ENCODE peak calls at places on chromosomes 2 and 18, in nine cellular contexts. V is CD8-positive, alpha-beta memory T cell; A is caudate nucleus; O is H54; N is activated effector memory CD4-positive, alpha-beta T cell treated with anti-CD3 and anti-CD28 coated beads, Interleukin-2, amount 50 U/mL, for 16 hours; Z is Caki2; Y is activated CD4-positive, alpha-beta T cell treated with anti-CD3 and anti-CD28 coated beads, Interleukin-2, amount 50 U/mL, for 24 hours; E is A172; F is activated gamma-delta T cell treated with Interleukin-2 at 50 U/mL for 16 hours. G is an unnamed sample.

GRCh38 chr2:152453129-152453642 is 118.2 kb downstream of the FMNL2 start:
- DNase-seq in V (no peak), A (peak; percentile 76), O (no peak), N (no peak), Z (no peak), Y (no peak), E (no peak), F (no peak), G (no peak)

GRCh38 chr2:42794271-42795046 is 2.1 kb upstream of the HAAO start:
- DNase-seq in V (no peak), A (no peak), O (no peak), N (no peak), Z (no peak), Y (no peak), E (no peak), F (no peak), G (no peak)

GRCh38 chr2:217090024-217090473 is 230.2 kb upstream of the TNP1 start:
- DNase-seq in V (no peak), A (no peak), O (no peak), N (no peak), Z (no peak), Y (no peak), E (peak; percentile 59), F (no peak), G (no peak)

GRCh38 chr18:74942319-74942910 is 266.5 kb downstream of the PTGR3 start:
- DNase-seq in V (no peak), A (no peak), O (no peak), N (peak; percentile 68), Z (no peak), Y (no peak), E (peak; percentile 18), F (no peak), G (no peak)

GRCh38 chr2:150732064-150732463 is 244.6 kb upstream of the RND3 start:
- DNase-seq in V (no peak), A (no peak), O (peak; percentile 10), N (no peak), Z (peak; percentile 13), Y (no peak), E (peak; percentile 35), F (no peak), G (no peak)

GRCh38 chr2:430280-431040 is 142.6 kb upstream of the ALKAL2 start:
- DNase-seq in V (no peak), A (no peak), O (no peak), N (no peak), Z (no peak), Y (no peak), E (no peak), F (peak; percentile 17), G (no peak)

GRCh38 chr2:128734521-128735295 is 416.0 kb upstream of the HS6ST1 start:
- DNase-seq in V (no peak), A (no peak), O (no peak), N (no peak), Z (no peak), Y (no peak), E (peak; percentile 5), F (no peak), G (no peak)

GRCh38 chr2:128310094-128310716 is 8.5 kb downstream of the HS6ST1 start:
- DNase-seq in V (no peak), A (no peak), O (no peak), N (peak; percentile 54), Z (no peak), Y (no peak), E (no peak), F (peak; percentile 2), G (no peak)

GRCh38 chr2:32342811-32343210 is 14.0 kb upstream of the BIRC6 start:
- DNase-seq in V (no peak), A (no peak), O (no peak), N (no peak), Z (no peak), Y (no peak), E (peak; percentile 22), F (no peak), G (no peak)

GRCh38 chr2:33022989-33023731 is 76.4 kb downstream of the LTBP1 start:
- DNase-seq in V (no peak), A (no peak), O (peak; percentile 52), N (no peak), Z (peak; percentile 40), Y (no peak), E (peak; percentile 68), F (no peak), G (no peak)

GRCh38 chr18:57834616-57835015 is 31.5 kb upstream of the ATP8B1 start:
- DNase-seq in V (no peak), A (no peak), O (no peak), N (no peak), Z (no peak), Y (no peak), E (no peak), F (no peak), G (no peak)

GRCh38 chr2:30366199-30366691 is 80.8 kb upstream of the LCLAT1 start:
- DNase-seq in V (no peak), A (no peak), O (no peak), N (peak; percentile 67), Z (no peak), Y (no peak), E (peak; percentile 47), F (peak; percentile 19), G (no peak)

G was measured in effector CD4-positive, alpha-beta T cell.